ENCODE peak calls at places on chromosome 16, in seven cellular contexts. R, H, Z, E, J, F and M are unnamed samples.

GRCh38 chr16:64311241-64311640 is 810.6 kb downstream of the CDH11 start:
- DNase-seq in J (no peak), F (no peak), E (no peak), Z (no peak), H (no peak), R (peak; percentile 23), M (no peak)

GRCh38 chr16:24098896-24099295 is 157.2 kb upstream of the CACNG3 start:
- DNase-seq in Z (no peak), J (no peak), F (no peak), R (no peak), H (no peak), E (no peak), M (no peak)

GRCh38 chr16:86809458-86809955 is 231.2 kb downstream of the FOXL1 start:
- DNase-seq in E (no peak), J (peak; percentile 52), H (no peak), F (no peak), Z (no peak), R (peak; percentile 47), M (no peak)

GRCh38 chr16:20938426-20938825 is 37.9 kb downstream of the LYRM1 start:
- DNase-seq in E (no peak), H (no peak), J (no peak), Z (no peak), F (no peak), R (peak; percentile 44), M (no peak)

GRCh38 chr16:53713403-53714013 is 9.6 kb downstream of the FTO start:
- DNase-seq in R (peak; percentile 46), H (no peak), E (no peak), J (no peak), F (no peak), Z (no peak), M (no peak)

GRCh38 chr16:14302031-14302398 is 230.9 kb downstream of the MRTFB start:
- DNase-seq in R (peak; percentile 46), Z (peak; percentile 74), H (peak; percentile 77), J (peak; percentile 68), F (peak; percentile 62), E (no peak), M (no peak)

GRCh38 chr16:75292691-75293090 is 41.3 kb upstream of the BCAR1 start:
- DNase-seq in Z (no peak), J (no peak), E (no peak), H (no peak), R (no peak), F (no peak), M (no peak)

GRCh38 chr16:62965831-62966230 is 929.6 kb upstream of the CDH8 start:
- DNase-seq in R (no peak), Z (no peak), H (no peak), F (no peak), E (no peak), J (no peak), M (no peak)

GRCh38 chr16:50316848-50317630 is 50.7 kb downstream of the ADCY7 start:
- DNase-seq in J (no peak), F (no peak), R (peak; percentile 78), H (no peak), E (no peak), Z (no peak), M (no peak)

GRCh38 chr16:90077757-90078593 is 844 bp upstream of the PRDM7 start:
- DNase-seq in H (no peak), J (peak; percentile 16), R (peak; percentile 74), Z (peak; percentile 60), F (no peak), E (no peak), M (no peak)

DNA sequence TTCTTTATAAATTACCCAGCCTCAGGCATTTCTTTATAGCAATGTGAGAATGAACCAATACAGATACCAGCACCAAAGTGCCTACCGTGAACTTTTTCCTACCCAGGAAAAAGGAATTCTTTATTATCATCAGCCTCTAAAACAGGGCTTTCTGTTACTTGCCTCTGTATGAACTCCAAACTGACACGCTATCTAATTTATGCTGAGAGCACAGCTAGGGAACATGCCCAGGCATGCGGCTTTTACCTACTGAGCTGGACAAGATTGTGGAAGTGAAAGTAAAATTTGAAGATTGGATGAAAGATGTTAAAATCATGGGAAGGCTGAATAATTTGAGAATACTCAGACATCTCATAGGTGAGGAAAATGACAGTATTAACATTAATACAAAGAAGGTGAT is 24.4 kb upstream of the ADCY9 start:
- DNase-seq in H (no peak), J (no peak), Z (no peak), F (no peak), R (peak; percentile 71), E (peak; percentile 38), M (no peak)
- TF ChIP-seq CTCF in H (no peak), J (no peak), Z (no peak), F (no peak), R (no peak), E (no peak), M (no peak)

DNA sequence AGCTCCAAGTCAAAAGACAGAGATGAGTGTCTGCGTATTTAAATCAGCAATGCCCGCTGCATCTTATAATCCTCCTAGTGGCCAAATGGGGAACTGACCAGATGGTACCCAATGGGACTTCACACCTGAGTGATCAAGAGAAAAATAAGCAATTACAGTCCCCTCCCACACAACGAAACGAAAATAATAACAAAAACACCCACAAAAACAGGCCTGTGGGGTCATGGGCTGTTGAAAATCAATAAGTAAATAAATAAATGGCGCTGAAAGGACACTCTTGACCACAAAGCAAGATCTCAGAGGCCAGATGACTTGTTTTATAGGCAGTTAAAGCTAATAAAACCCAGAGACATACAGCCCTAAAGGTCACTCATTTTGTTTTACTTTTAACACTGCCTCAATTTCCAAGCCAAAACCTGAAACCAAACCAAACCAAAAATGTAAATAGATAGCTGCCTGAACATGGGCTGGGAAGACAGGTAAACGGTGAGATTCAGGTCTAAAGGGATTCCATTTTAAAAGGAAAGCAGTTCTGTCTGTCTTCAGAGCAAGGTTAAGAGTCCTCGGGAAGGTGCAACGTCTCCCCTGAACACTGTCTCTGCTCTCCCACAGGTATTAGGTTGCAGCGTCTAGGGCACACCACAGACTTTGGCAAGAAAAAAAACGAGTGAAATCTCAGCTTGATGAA is 1.3 kb downstream of the ZNF821 start:
- DNase-seq in E (peak; percentile 87), F (peak; percentile 74), R (peak; percentile 87), J (peak; percentile 87), Z (peak; percentile 89), H (no peak), M (peak; percentile 49)
- TF ChIP-seq CTCF in E (peak; percentile 80), F (peak; percentile 93), R (peak; percentile 86), J (peak; percentile 91), Z (peak; percentile 93), H (peak; percentile 96), M (peak; percentile 87)

DNA sequence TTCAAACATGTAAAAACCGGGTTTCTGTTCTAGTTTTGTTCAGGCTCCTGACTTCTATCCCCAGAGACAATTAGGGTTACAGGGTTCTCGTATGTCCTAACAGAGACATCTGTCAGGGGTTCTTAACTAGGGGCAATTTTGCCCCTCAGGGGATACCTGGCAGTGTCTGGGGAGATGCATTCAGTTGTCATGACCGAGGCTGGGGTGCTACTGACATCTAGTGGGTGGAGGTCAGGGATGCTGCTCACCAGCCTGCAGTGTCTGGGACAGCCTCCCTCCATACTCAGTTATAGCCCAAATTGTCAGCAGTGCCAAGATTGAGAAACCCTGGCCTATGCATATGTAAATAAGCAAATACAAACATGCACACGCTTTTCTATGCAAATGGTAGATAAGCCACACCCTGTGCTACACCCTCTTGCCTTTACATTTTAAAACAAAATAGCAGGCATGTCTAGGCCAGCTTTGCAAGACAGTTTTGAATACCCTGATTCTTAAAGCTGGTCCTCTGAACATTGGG is 37.4 kb downstream of the CLEC16A start:
- DNase-seq in E (no peak), R (no peak), J (peak; percentile 37), Z (peak; percentile 31), F (no peak), H (no peak), M (no peak)
- TF ChIP-seq CTCF in E (peak; percentile 78), R (peak; percentile 50), J (no peak), Z (peak; percentile 51), F (no peak), H (peak; percentile 27), M (peak; percentile 17)

GRCh38 chr16:68972720-68973119 is 129.4 kb downstream of the TANGO6 start:
- DNase-seq in H (no peak), J (peak; percentile 4), Z (no peak), R (peak; percentile 74), F (no peak), E (no peak), M (no peak)
- TF ChIP-seq CTCF in H (peak; percentile 8), J (no peak), Z (no peak), R (peak; percentile 76), F (no peak), E (no peak), M (peak; percentile 18)

DNA sequence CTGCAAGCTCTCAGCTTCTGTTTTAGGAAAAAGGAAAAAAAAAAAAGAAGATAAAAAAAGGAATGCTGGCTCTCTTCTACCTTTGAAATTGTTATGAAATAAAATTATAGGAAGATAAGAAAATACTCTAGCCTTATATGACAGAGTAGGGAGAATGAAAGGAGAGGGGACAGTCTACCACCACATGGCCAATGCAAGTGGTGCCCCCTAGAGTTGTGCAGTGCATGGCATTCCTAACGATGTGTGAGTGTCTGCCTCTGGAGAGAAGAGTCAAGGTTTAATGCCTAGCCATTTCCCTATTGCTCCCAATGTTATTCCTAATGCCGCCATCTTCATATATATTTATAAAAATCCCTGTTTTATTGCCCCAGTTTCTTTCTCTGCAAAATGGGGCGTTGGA is 216.3 kb downstream of the TMEM114 start:
- DNase-seq in R (no peak), E (no peak), J (no peak), F (no peak), H (no peak), Z (no peak), M (no peak)
- TF ChIP-seq CTCF in R (no peak), E (no peak), J (no peak), F (no peak), H (no peak), Z (no peak), M (peak; percentile 12)

GRCh38 chr16:72818286-72818845 is 229.6 kb downstream of the ZFHX3 start:
- DNase-seq in J (no peak), H (no peak), Z (no peak), R (peak; percentile 31), F (no peak), E (no peak), M (no peak)
- TF ChIP-seq CTCF in J (no peak), H (no peak), Z (no peak), R (peak; percentile 42), F (no peak), E (peak; percentile 9), M (peak; percentile 42)